ENCODE peak calls at places on chromosomes 1 and 21, in four cellular contexts. One of them, this sample, is unnamed.

GRCh38 chr1:85957760-85958159 is 198.8 kb downstream of the COL24A1 start:
- DNase-seq in HCT116: no peak
- DNase-seq in IMR-90: no peak
- DNase-seq in HepG2: no peak
- DNase-seq in this sample: no peak

GRCh38 chr1:209839875-209840491 is 12.2 kb downstream of the UTP25 start:
- DNase-seq in HepG2: peak; percentile 45
- DNase-seq in HCT116: peak; percentile 65
- DNase-seq in IMR-90: peak; percentile 98
- DNase-seq in this sample: no peak

GRCh38 chr1:228647523-228648444 is 87.5 kb upstream of the RHOU start:
- DNase-seq in HCT116: peak; percentile 78
- DNase-seq in HepG2: peak; percentile 72
- DNase-seq in IMR-90: no peak
- DNase-seq in this sample: peak; percentile 63

GRCh38 chr1:78703806-78704205 is 54.2 kb downstream of the IFI44 start:
- DNase-seq in IMR-90: no peak
- DNase-seq in HCT116: no peak
- DNase-seq in HepG2: no peak
- DNase-seq in this sample: no peak

GRCh38 chr1:153536618-153537375 is 1.0 kb upstream of the S100A6 start:
- DNase-seq in IMR-90: no peak
- DNase-seq in HCT116: no peak
- DNase-seq in HepG2: no peak
- DNase-seq in this sample: no peak

GRCh38 chr1:33297911-33298622 is 22.8 kb downstream of the A3GALT2 start:
- DNase-seq in HCT116: no peak
- DNase-seq in IMR-90: no peak
- DNase-seq in HepG2: no peak
- DNase-seq in this sample: no peak

GRCh38 chr1:174998569-174999215 is 1.1 kb upstream of the CACYBP start:
- DNase-seq in HCT116: peak; percentile 68
- DNase-seq in HepG2: peak; percentile 72
- DNase-seq in IMR-90: peak; percentile 36
- DNase-seq in this sample: peak; percentile 48

GRCh38 chr21:42737969-42738590 is 84.7 kb downstream of the PDE9A start:
- DNase-seq in HCT116: no peak
- DNase-seq in IMR-90: no peak
- DNase-seq in HepG2: peak; percentile 89
- DNase-seq in this sample: no peak

GRCh38 chr1:103208844-103209243 is 100.5 kb upstream of the COL11A1 start:
- DNase-seq in HepG2: no peak
- DNase-seq in IMR-90: no peak
- DNase-seq in HCT116: no peak
- DNase-seq in this sample: no peak

GRCh38 chr1:33265780-33266605 is 9.7 kb downstream of the ZNF362 start:
- DNase-seq in HCT116: no peak
- DNase-seq in IMR-90: no peak
- DNase-seq in HepG2: no peak
- DNase-seq in this sample: no peak

GRCh38 chr1:22418852-22419480 is 32.7 kb upstream of the ZBTB40 start:
- DNase-seq in HCT116: no peak
- DNase-seq in IMR-90: peak; percentile 59
- DNase-seq in HepG2: no peak
- DNase-seq in this sample: no peak

GRCh38 chr1:221575605-221576004 is 166.3 kb downstream of the DUSP10 start:
- DNase-seq in HCT116: no peak
- DNase-seq in HepG2: no peak
- DNase-seq in IMR-90: peak; percentile 20
- DNase-seq in this sample: no peak

GRCh38 chr1:4033732-4034131 is 133.7 kb upstream of the C1orf174 start:
- DNase-seq in HepG2: no peak
- DNase-seq in HCT116: no peak
- DNase-seq in IMR-90: no peak
- DNase-seq in this sample: no peak

GRCh38 chr1:55153031-55153430 is 62.1 kb downstream of the USP24 start:
- DNase-seq in HepG2: no peak
- DNase-seq in HCT116: no peak
- DNase-seq in IMR-90: no peak
- DNase-seq in this sample: no peak

GRCh38 chr1:60273185-60273584 is 199.6 kb upstream of the C1orf87 start:
- DNase-seq in IMR-90: no peak
- DNase-seq in HepG2: no peak
- DNase-seq in HCT116: no peak
- DNase-seq in this sample: no peak

GRCh38 chr1:1050577-1051052 is 23.5 kb downstream of the RNF223 start:
- DNase-seq in IMR-90: no peak
- DNase-seq in HepG2: no peak
- DNase-seq in HCT116: no peak
- DNase-seq in this sample: no peak

GRCh38 chr1:41108696-41109284 is 87.3 kb upstream of the SLFNL1 start:
- DNase-seq in HCT116: no peak
- DNase-seq in IMR-90: peak; percentile 11
- DNase-seq in HepG2: no peak
- DNase-seq in this sample: no peak

GRCh38 chr1:16727190-16728111 is 12.9 kb upstream of the RNU1-4 start:
- DNase-seq in HCT116: peak; percentile 100
- DNase-seq in HepG2: peak; percentile 57
- DNase-seq in IMR-90: peak; percentile 64
- DNase-seq in this sample: peak; percentile 29

GRCh38 chr1:245704765-245705164 is 550.0 kb downstream of the KIF26B start:
- DNase-seq in IMR-90: peak; percentile 58
- DNase-seq in HCT116: no peak
- DNase-seq in HepG2: no peak
- DNase-seq in this sample: no peak

GRCh38 chr21:44000360-44000759 is 11.7 kb upstream of the TRAPPC10 start:
- DNase-seq in HepG2: no peak
- DNase-seq in IMR-90: no peak
- DNase-seq in HCT116: no peak
- DNase-seq in this sample: no peak

GRCh38 chr1:150543500-150544143 is 5.6 kb upstream of the ADAMTSL4 start:
- DNase-seq in HCT116: no peak
- DNase-seq in HepG2: peak; percentile 74
- DNase-seq in IMR-90: no peak
- DNase-seq in this sample: peak; percentile 10

GRCh38 chr21:29641001-29641634 is 298.7 kb downstream of the GRIK1 start:
- DNase-seq in IMR-90: no peak
- DNase-seq in HepG2: no peak
- DNase-seq in HCT116: no peak
- DNase-seq in this sample: no peak

GRCh38 chr1:119946724-119947123 is 50.4 kb upstream of the ADAM30 start:
- DNase-seq in HepG2: no peak
- DNase-seq in IMR-90: peak; percentile 34
- DNase-seq in HCT116: no peak
- DNase-seq in this sample: no peak

GRCh38 chr1:164423136-164423535 is 135.8 kb upstream of the PBX1 start:
- DNase-seq in HCT116: no peak
- DNase-seq in IMR-90: no peak
- DNase-seq in HepG2: no peak
- DNase-seq in this sample: no peak

GRCh38 chr21:38773108-38774061 is 32.3 kb upstream of the ETS2 start:
- DNase-seq in HepG2: peak; percentile 34
- DNase-seq in HCT116: peak; percentile 81
- DNase-seq in IMR-90: peak; percentile 99
- DNase-seq in this sample: no peak

GRCh38 chr1:99648107-99648506 is 2.2 kb downstream of the PALMD start:
- DNase-seq in HCT116: peak; percentile 15
- DNase-seq in HepG2: peak; percentile 71
- DNase-seq in IMR-90: no peak
- DNase-seq in this sample: peak; percentile 19

GRCh38 chr1:12153181-12153785 is 13.5 kb upstream of the TNFRSF1B start:
- DNase-seq in HCT116: no peak
- DNase-seq in IMR-90: peak; percentile 88
- DNase-seq in HepG2: no peak
- DNase-seq in this sample: no peak
- TF ChIP-seq RAD21 in HCT116: no peak
- TF ChIP-seq RAD21 in IMR-90: no peak
- TF ChIP-seq RAD21 in HepG2: no peak
- TF ChIP-seq RAD21 in this sample: no peak

DNA sequence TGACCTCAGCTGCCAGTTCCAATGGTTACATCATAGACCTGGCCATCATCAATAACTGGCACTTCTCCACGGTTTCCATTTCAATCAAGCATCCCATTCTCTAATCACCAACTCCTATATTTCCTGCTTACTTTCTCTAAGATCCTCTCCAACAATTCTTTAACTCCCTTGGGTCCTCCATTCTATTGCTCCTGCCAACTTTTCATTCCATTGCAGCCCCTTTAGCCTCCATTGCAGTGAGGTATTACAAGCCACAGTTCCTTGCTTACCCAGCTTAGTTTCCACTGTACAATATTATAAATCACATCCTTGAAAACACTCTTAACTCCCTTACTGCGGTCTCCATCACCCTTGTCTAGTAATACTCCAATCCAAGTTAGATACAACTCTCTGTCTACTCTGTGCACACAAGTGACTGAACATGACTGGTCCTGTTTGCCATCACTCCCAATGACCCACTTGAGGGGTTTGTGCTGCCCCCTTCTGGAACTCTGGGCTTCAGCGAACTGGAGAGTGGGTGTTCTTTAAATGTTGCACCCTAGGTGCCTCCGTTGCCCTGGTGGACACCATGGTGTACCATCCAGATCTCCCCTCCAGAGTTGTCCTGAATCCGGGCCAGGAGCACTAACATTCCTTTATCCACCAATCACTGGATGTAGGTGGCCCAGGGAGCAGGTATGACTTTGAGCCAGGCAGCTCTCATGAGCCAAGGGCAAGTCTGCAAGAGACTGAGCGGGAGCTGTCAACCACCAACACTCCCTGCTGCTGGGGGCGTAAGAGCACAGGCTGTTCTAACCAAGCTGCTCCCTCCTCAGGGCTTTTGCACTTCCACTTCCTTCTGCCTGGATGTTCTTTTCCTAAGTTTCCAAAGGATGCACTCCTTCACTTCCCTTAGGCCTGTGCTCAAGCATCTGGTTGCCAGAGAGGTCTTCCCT is 3.7 kb upstream of the FNDC7 start:
- DNase-seq in HCT116: no peak
- DNase-seq in IMR-90: no peak
- DNase-seq in HepG2: no peak
- DNase-seq in this sample: no peak
- TF ChIP-seq RAD21 in HCT116: peak; percentile 35
- TF ChIP-seq RAD21 in IMR-90: no peak
- TF ChIP-seq RAD21 in HepG2: no peak
- TF ChIP-seq RAD21 in this sample: no peak

GRCh38 chr1:180382326-180383115 is 119.9 kb downstream of the ACBD6 start:
- DNase-seq in HCT116: no peak
- DNase-seq in HepG2: no peak
- DNase-seq in IMR-90: peak; percentile 3
- DNase-seq in this sample: no peak
- TF ChIP-seq RAD21 in HCT116: no peak
- TF ChIP-seq RAD21 in HepG2: no peak
- TF ChIP-seq RAD21 in IMR-90: no peak
- TF ChIP-seq RAD21 in this sample: no peak

DNA sequence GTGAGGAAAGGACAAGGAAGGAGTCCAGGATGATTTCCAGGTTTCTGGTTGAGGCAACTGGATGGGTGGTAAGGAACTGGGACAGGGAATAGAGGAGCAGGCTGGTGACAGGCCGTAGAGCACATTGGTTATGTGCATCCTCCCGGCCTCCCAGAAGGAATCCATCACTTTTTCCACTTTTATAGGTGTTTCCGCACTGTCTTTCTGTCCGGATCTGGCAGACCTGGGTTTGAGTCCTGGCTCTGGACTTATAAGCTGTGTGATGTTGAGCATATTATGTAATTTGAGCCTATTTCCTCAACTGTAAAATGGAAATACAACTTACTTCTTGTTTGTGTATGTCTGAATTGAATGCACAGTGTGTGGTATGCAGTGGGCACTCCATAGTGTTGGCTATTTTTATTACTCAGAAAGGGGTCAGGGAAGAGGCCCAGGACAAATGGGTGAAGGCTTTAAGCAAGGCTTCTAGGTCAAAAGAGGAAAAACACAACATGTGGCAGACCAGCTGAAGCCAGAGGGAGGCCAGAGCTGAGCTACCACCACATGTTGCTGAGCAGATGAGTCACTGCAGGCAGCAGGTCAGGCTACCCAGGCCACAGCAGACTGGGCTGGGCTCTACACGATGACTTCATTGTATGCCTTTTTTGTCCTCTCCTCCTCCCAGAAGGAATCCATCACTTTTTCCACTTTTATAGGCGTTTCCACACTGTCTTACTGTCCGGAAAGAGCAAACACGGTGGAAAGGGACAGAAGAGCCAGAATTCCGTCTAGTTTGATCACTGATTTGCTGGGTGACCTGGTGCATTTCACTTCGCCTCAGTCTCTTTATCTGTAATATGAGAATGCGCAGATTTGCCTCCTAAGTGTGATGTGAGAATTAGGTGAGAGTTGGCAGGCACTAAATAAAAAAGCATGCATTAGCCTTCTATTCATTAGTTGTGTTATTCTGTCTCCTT is 791 bp upstream of the MAST2 start:
- DNase-seq in IMR-90: peak; percentile 99
- DNase-seq in HCT116: peak; percentile 57
- DNase-seq in HepG2: peak; percentile 84
- DNase-seq in this sample: peak; percentile 81
- TF ChIP-seq RAD21 in IMR-90: peak; percentile 32
- TF ChIP-seq RAD21 in HCT116: no peak
- TF ChIP-seq RAD21 in HepG2: no peak
- TF ChIP-seq RAD21 in this sample: no peak

GRCh38 chr1:156487862-156488261 is 12.7 kb downstream of the MEF2D start:
- DNase-seq in HCT116: no peak
- DNase-seq in IMR-90: no peak
- DNase-seq in HepG2: no peak
- DNase-seq in this sample: no peak
- TF ChIP-seq RAD21 in HCT116: no peak
- TF ChIP-seq RAD21 in IMR-90: no peak
- TF ChIP-seq RAD21 in HepG2: no peak
- TF ChIP-seq RAD21 in this sample: no peak

DNA sequence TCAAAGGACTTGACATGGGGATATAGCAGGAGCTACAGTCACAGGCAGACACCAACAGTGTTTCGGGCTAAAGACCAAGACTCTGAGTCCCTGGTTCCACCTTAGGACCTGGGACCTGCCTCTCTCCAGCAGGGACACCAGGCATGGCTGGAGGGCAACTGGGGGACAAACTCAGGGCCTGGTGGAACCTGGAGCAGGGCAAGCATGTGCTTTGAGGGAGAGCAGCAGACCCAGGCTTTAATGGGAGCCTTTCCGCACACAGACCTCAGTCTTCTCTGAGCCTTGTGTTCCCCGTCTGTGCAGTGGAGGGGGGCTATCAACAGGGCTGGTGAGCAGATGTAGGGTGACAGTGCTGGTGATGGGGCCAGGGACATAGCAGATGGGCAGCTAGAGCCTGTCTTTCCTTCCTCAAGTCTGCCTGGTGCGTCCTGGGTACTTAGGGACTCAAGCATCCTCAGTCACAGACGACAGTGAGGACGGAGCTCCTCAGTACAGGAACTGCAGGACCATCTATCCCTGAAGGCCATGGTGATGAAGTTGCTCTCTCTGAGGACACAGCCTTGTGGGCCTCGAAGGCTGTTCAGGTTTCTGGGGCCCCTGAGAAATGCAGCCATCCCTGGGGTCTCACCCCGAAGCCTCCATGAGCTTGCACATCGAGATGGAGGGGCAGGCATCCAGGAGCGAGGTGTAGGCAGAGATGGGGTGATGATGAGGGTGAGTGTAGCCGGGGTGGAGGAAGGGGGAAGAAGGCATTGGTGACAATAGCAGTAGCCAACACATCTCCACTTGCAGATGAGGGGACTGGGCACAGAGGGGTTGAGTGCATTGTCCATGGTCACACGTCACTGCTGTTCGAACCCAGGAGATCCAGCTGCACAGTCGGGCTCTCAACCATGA is 593.4 kb downstream of the PTPRU start:
- DNase-seq in HCT116: no peak
- DNase-seq in IMR-90: no peak
- DNase-seq in HepG2: no peak
- DNase-seq in this sample: no peak
- TF ChIP-seq RAD21 in HCT116: no peak
- TF ChIP-seq RAD21 in IMR-90: no peak
- TF ChIP-seq RAD21 in HepG2: no peak
- TF ChIP-seq RAD21 in this sample: no peak